ENCODE peak calls at places on chromosomes 4 and X, in nine cellular contexts. One of them, this sample, is unnamed.

GRCh38 chrX:150504399-150505186 is 63.8 kb upstream of the MTM1 start:
- DNase-seq in HCT116: no peak
- DNase-seq in A549: no peak
- DNase-seq in HepG2: no peak
- DNase-seq in K562: peak
- DNase-seq in Panc1: no peak
- DNase-seq in GM12878: no peak
- DNase-seq in GM23338: no peak
- DNase-seq in SK-N-SH: peak
- DNase-seq in this sample: no peak

GRCh38 chrX:147958316-147958715 is 22.8 kb upstream of the FMR1NB start:
- DNase-seq in HCT116: no peak
- DNase-seq in A549: no peak
- DNase-seq in HepG2: no peak
- DNase-seq in K562: no peak
- DNase-seq in Panc1: no peak
- DNase-seq in GM12878: no peak
- DNase-seq in GM23338: no peak
- DNase-seq in SK-N-SH: no peak
- DNase-seq in this sample: no peak

GRCh38 chr4:105613326-105613725 is 60.9 kb downstream of the ARHGEF38 start:
- DNase-seq in HCT116: no peak
- DNase-seq in A549: no peak
- DNase-seq in HepG2: no peak
- DNase-seq in K562: no peak
- DNase-seq in Panc1: no peak
- DNase-seq in GM12878: no peak
- DNase-seq in GM23338: no peak
- DNase-seq in SK-N-SH: no peak
- DNase-seq in this sample: no peak

GRCh38 chr4:15936495-15936894 is 2.0 kb downstream of the FGFBP1 start:
- DNase-seq in HCT116: no peak
- DNase-seq in A549: no peak
- DNase-seq in HepG2: no peak
- DNase-seq in K562: no peak
- DNase-seq in Panc1: no peak
- DNase-seq in GM12878: no peak
- DNase-seq in GM23338: no peak
- DNase-seq in SK-N-SH: no peak
- DNase-seq in this sample: no peak

GRCh38 chrX:153769865-153770605 is 6.0 kb downstream of the PLXNB3 start:
- DNase-seq in HCT116: no peak
- DNase-seq in A549: no peak
- DNase-seq in HepG2: no peak
- DNase-seq in K562: no peak
- DNase-seq in Panc1: no peak
- DNase-seq in GM12878: no peak
- DNase-seq in GM23338: no peak
- DNase-seq in SK-N-SH: peak
- DNase-seq in this sample: no peak

GRCh38 chrX:112662559-112663427 is 16.9 kb downstream of the LHFPL1 start:
- DNase-seq in HCT116: no peak
- DNase-seq in A549: no peak
- DNase-seq in HepG2: no peak
- DNase-seq in K562: no peak
- DNase-seq in Panc1: no peak
- DNase-seq in GM12878: no peak
- DNase-seq in GM23338: no peak
- DNase-seq in SK-N-SH: no peak
- DNase-seq in this sample: no peak

GRCh38 chr4:123706961-123707360 is 310.4 kb downstream of the SPRY1 start:
- DNase-seq in HCT116: no peak
- DNase-seq in A549: no peak
- DNase-seq in HepG2: no peak
- DNase-seq in K562: no peak
- DNase-seq in Panc1: no peak
- DNase-seq in GM12878: no peak
- DNase-seq in GM23338: no peak
- DNase-seq in SK-N-SH: no peak
- DNase-seq in this sample: no peak

GRCh38 chr4:58435871-58436270 is 1325.7 kb upstream of the IGFBP7 start:
- DNase-seq in HCT116: no peak
- DNase-seq in A549: no peak
- DNase-seq in HepG2: no peak
- DNase-seq in K562: no peak
- DNase-seq in Panc1: no peak
- DNase-seq in GM12878: no peak
- DNase-seq in GM23338: no peak
- DNase-seq in SK-N-SH: no peak
- DNase-seq in this sample: no peak

GRCh38 chr4:95606739-95607138 is 58.0 kb upstream of the UNC5C start:
- DNase-seq in HCT116: no peak
- DNase-seq in A549: no peak
- DNase-seq in HepG2: no peak
- DNase-seq in K562: no peak
- DNase-seq in Panc1: no peak
- DNase-seq in GM12878: no peak
- DNase-seq in GM23338: no peak
- DNase-seq in SK-N-SH: no peak
- DNase-seq in this sample: no peak

GRCh38 chrX:24282381-24283121 is 31.3 kb downstream of the SUPT20HL2 start:
- DNase-seq in HCT116: no peak
- DNase-seq in A549: no peak
- DNase-seq in HepG2: no peak
- DNase-seq in K562: no peak
- DNase-seq in Panc1: no peak
- DNase-seq in GM12878: no peak
- DNase-seq in GM23338: peak
- DNase-seq in SK-N-SH: no peak
- DNase-seq in this sample: no peak

GRCh38 chr4:159051245-159052071 is 51.4 kb upstream of the RAPGEF2 start:
- DNase-seq in HCT116: no peak
- DNase-seq in A549: no peak
- DNase-seq in HepG2: no peak
- DNase-seq in K562: no peak
- DNase-seq in Panc1: no peak
- DNase-seq in GM12878: peak
- DNase-seq in GM23338: peak
- DNase-seq in SK-N-SH: no peak
- DNase-seq in this sample: no peak

GRCh38 chr4:79851625-79852304 is 221.3 kb downstream of the ANTXR2 start:
- DNase-seq in HCT116: no peak
- DNase-seq in A549: no peak
- DNase-seq in HepG2: no peak
- DNase-seq in K562: no peak
- DNase-seq in Panc1: no peak
- DNase-seq in GM12878: no peak
- DNase-seq in GM23338: no peak
- DNase-seq in SK-N-SH: no peak
- DNase-seq in this sample: no peak

GRCh38 chrX:1262369-1262768 is 6.2 kb upstream of the CSF2RA start:
- DNase-seq in HCT116: no peak
- DNase-seq in A549: no peak
- DNase-seq in HepG2: no peak
- DNase-seq in K562: no peak
- DNase-seq in Panc1: no peak
- DNase-seq in GM12878: no peak
- DNase-seq in GM23338: peak
- DNase-seq in SK-N-SH: no peak
- DNase-seq in this sample: no peak

GRCh38 chrX:119735467-119735866 is 22.9 kb upstream of the SOWAHD start:
- DNase-seq in HCT116: no peak
- DNase-seq in A549: no peak
- DNase-seq in HepG2: no peak
- DNase-seq in K562: no peak
- DNase-seq in Panc1: no peak
- DNase-seq in GM12878: no peak
- DNase-seq in GM23338: no peak
- DNase-seq in SK-N-SH: peak
- DNase-seq in this sample: no peak

GRCh38 chrX:143437439-143437838 is 79.8 kb downstream of the SPANXN3 start:
- DNase-seq in HCT116: no peak
- DNase-seq in A549: peak
- DNase-seq in HepG2: no peak
- DNase-seq in K562: peak
- DNase-seq in Panc1: no peak
- DNase-seq in GM12878: no peak
- DNase-seq in GM23338: peak
- DNase-seq in SK-N-SH: peak
- DNase-seq in this sample: peak

DNA sequence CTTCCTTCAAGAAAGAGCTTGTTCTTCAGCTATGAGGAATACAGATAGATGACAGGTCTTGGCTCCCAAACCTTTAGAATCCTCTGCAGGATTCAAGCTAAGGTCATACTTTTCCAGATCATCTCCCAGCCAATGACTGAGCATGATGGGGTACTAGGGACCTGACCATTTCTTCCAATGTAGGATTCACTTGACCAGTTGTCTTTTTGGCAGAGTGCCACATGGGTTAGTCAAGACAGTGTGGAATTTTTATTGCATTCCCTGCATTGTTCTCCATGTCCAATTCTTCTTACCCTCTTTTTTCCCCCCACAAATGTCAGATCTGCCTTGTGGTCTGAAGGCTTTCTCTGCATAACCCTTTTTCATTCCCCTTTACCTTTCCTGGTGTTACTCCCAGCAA is 99.5 kb downstream of the CCSER1 start:
- DNase-seq in HCT116: no peak
- DNase-seq in A549: no peak
- DNase-seq in HepG2: no peak
- DNase-seq in K562: no peak
- DNase-seq in Panc1: no peak
- DNase-seq in GM12878: no peak
- DNase-seq in GM23338: no peak
- DNase-seq in SK-N-SH: no peak
- DNase-seq in this sample: no peak
- TF ChIP-seq REST in HCT116: no peak
- TF ChIP-seq REST in A549: no peak
- TF ChIP-seq REST in HepG2: no peak
- TF ChIP-seq REST in K562: no peak
- TF ChIP-seq REST in Panc1: no peak
- TF ChIP-seq REST in GM12878: no peak
- TF ChIP-seq REST in GM23338: no peak
- TF ChIP-seq REST in SK-N-SH: no peak
- TF ChIP-seq REST in this sample: no peak

GRCh38 chr4:182825003-182825402 is 92.2 kb downstream of the DCTD start:
- DNase-seq in HCT116: no peak
- DNase-seq in A549: no peak
- DNase-seq in HepG2: no peak
- DNase-seq in K562: no peak
- DNase-seq in Panc1: no peak
- DNase-seq in GM12878: no peak
- DNase-seq in GM23338: no peak
- DNase-seq in SK-N-SH: no peak
- DNase-seq in this sample: no peak

GRCh38 chr4:182825786-182826185 is 91.4 kb downstream of the DCTD start:
- DNase-seq in HCT116: no peak
- DNase-seq in A549: no peak
- DNase-seq in HepG2: no peak
- DNase-seq in K562: no peak
- DNase-seq in Panc1: no peak
- DNase-seq in GM12878: no peak
- DNase-seq in GM23338: no peak
- DNase-seq in SK-N-SH: no peak
- DNase-seq in this sample: no peak

GRCh38 chr4:182827981-182828677 is 89.1 kb downstream of the DCTD start:
- DNase-seq in HCT116: no peak
- DNase-seq in A549: no peak
- DNase-seq in HepG2: no peak
- DNase-seq in K562: no peak
- DNase-seq in Panc1: no peak
- DNase-seq in GM12878: no peak
- DNase-seq in GM23338: no peak
- DNase-seq in SK-N-SH: no peak
- DNase-seq in this sample: no peak

GRCh38 chr4:182827166-182827565 is 90.0 kb downstream of the DCTD start:
- DNase-seq in HCT116: no peak
- DNase-seq in A549: no peak
- DNase-seq in HepG2: no peak
- DNase-seq in K562: no peak
- DNase-seq in Panc1: no peak
- DNase-seq in GM12878: no peak
- DNase-seq in GM23338: no peak
- DNase-seq in SK-N-SH: no peak
- DNase-seq in this sample: no peak

DNA sequence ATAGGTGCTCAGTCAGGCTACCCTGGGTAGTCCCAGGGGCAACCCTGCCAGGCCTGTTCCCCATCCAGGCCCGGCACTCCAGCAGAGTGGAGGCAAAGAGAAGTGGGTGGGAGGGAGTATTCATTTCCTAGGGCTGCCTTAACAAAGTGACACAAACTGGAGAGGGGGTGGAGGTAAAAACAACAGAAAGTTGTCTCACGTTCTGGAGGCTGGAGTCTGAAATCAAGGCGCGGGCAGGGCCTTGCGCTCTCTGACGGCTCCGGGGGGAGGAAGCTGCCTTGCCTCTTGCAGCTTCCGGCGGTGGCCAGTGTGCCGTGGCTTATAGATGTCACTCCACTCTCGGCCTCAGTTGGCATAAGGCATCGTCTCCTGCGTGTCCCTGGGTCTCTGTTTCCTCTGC is 90.8 kb downstream of the DCTD start:
- DNase-seq in HCT116: no peak
- DNase-seq in A549: no peak
- DNase-seq in HepG2: no peak
- DNase-seq in K562: no peak
- DNase-seq in Panc1: no peak
- DNase-seq in GM12878: no peak
- DNase-seq in GM23338: no peak
- DNase-seq in SK-N-SH: no peak
- DNase-seq in this sample: no peak
- TF ChIP-seq REST in HCT116: no peak
- TF ChIP-seq REST in A549: no peak
- TF ChIP-seq REST in HepG2: no peak
- TF ChIP-seq REST in K562: no peak
- TF ChIP-seq REST in Panc1: no peak
- TF ChIP-seq REST in GM12878: no peak
- TF ChIP-seq REST in GM23338: no peak
- TF ChIP-seq REST in SK-N-SH: no peak
- TF ChIP-seq REST in this sample: no peak

GRCh38 chr4:26235500-26235899 is 85.3 kb upstream of the RBPJ start:
- DNase-seq in HCT116: no peak
- DNase-seq in A549: no peak
- DNase-seq in HepG2: no peak
- DNase-seq in K562: no peak
- DNase-seq in Panc1: no peak
- DNase-seq in GM12878: no peak
- DNase-seq in GM23338: no peak
- DNase-seq in SK-N-SH: no peak
- DNase-seq in this sample: no peak
- TF ChIP-seq REST in HCT116: no peak
- TF ChIP-seq REST in A549: no peak
- TF ChIP-seq REST in HepG2: no peak
- TF ChIP-seq REST in K562: no peak
- TF ChIP-seq REST in Panc1: no peak
- TF ChIP-seq REST in GM12878: no peak
- TF ChIP-seq REST in GM23338: no peak
- TF ChIP-seq REST in SK-N-SH: no peak
- TF ChIP-seq REST in this sample: no peak

DNA sequence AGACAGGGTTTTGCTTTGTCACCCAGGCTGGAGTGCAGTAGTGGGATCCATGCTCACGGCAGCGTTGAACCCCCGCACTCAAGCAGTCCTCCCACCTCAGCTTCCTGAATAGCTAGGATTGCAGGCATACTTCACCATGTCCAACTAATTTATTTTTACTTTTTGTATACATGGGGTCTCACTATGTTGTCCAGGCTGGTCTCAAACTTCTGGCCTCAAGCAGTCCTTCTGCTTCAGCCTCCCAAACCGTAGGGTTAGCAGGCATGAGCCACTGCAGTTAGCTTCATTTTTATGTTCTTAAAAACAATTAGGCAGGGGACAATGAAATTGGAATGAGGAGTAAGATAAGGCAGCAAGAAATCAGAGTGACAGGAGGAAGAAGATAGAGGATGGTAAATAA is 50.5 kb downstream of the RAP1GDS1 start:
- DNase-seq in HCT116: no peak
- DNase-seq in A549: no peak
- DNase-seq in HepG2: no peak
- DNase-seq in K562: no peak
- DNase-seq in Panc1: no peak
- DNase-seq in GM12878: no peak
- DNase-seq in GM23338: no peak
- DNase-seq in SK-N-SH: no peak
- DNase-seq in this sample: no peak
- TF ChIP-seq REST in HCT116: no peak
- TF ChIP-seq REST in A549: no peak
- TF ChIP-seq REST in HepG2: no peak
- TF ChIP-seq REST in K562: no peak
- TF ChIP-seq REST in Panc1: no peak
- TF ChIP-seq REST in GM12878: no peak
- TF ChIP-seq REST in GM23338: no peak
- TF ChIP-seq REST in SK-N-SH: no peak
- TF ChIP-seq REST in this sample: no peak

This sample was measured in HL-60.